ENCODE peak calls at places on chromosomes 12 and 14, in seven cellular contexts. One of them, this sample, is unnamed.
A peak's percentile ranks its signal among the peaks of the same experiment; 100 is the strongest.

GRCh38 chr12:131922772-131923171 is 6.3 kb upstream of the PUS1 start:
- DNase-seq in psoas muscle: no peak
- DNase-seq in Calu3: no peak
- DNase-seq in fibroblast of lung: no peak
- DNase-seq in body of pancreas: no peak
- DNase-seq in fibroblast of mammary gland: no peak
- DNase-seq in WTC11: no peak
- DNase-seq in this sample: no peak

GRCh38 chr12:113919791-113920190 is 46.3 kb downstream of the RBM19 start:
- DNase-seq in fibroblast of mammary gland: no peak
- DNase-seq in body of pancreas: no peak
- DNase-seq in fibroblast of lung: no peak
- DNase-seq in WTC11: no peak
- DNase-seq in psoas muscle: no peak
- DNase-seq in Calu3: no peak
- DNase-seq in this sample: no peak

GRCh38 chr12:69085852-69086251 is 152.9 kb upstream of the CPM start:
- DNase-seq in Calu3: no peak
- DNase-seq in body of pancreas: no peak
- DNase-seq in fibroblast of mammary gland: no peak
- DNase-seq in fibroblast of lung: no peak
- DNase-seq in psoas muscle: no peak
- DNase-seq in WTC11: no peak
- DNase-seq in this sample: no peak

GRCh38 chr14:101772770-101773169 is 11.3 kb downstream of the PPP2R5C start:
- DNase-seq in WTC11: no peak
- DNase-seq in Calu3: peak; percentile 41
- DNase-seq in fibroblast of lung: no peak
- DNase-seq in fibroblast of mammary gland: no peak
- DNase-seq in body of pancreas: peak; percentile 45
- DNase-seq in psoas muscle: no peak
- DNase-seq in this sample: no peak

GRCh38 chr14:105854600-105855245 is 328.3 kb downstream of the TMEM121 start:
- DNase-seq in fibroblast of lung: no peak
- DNase-seq in psoas muscle: no peak
- DNase-seq in WTC11: no peak
- DNase-seq in fibroblast of mammary gland: no peak
- DNase-seq in body of pancreas: no peak
- DNase-seq in Calu3: no peak
- DNase-seq in this sample: no peak

GRCh38 chr12:84502907-84503787 is 409.5 kb downstream of the SLC6A15 start:
- DNase-seq in fibroblast of mammary gland: peak; percentile 78
- DNase-seq in body of pancreas: peak; percentile 58
- DNase-seq in psoas muscle: no peak
- DNase-seq in WTC11: peak; percentile 71
- DNase-seq in fibroblast of lung: peak; percentile 39
- DNase-seq in Calu3: peak; percentile 63
- DNase-seq in this sample: no peak

GRCh38 chr14:69317392-69317755 is 57.4 kb downstream of the GALNT16 start:
- DNase-seq in body of pancreas: no peak
- DNase-seq in fibroblast of mammary gland: no peak
- DNase-seq in fibroblast of lung: no peak
- DNase-seq in psoas muscle: no peak
- DNase-seq in Calu3: no peak
- DNase-seq in WTC11: no peak
- DNase-seq in this sample: no peak

GRCh38 chr14:105478624-105479305 is 4.1 kb downstream of the CRIP2 start:
- DNase-seq in fibroblast of lung: no peak
- DNase-seq in Calu3: no peak
- DNase-seq in WTC11: no peak
- DNase-seq in fibroblast of mammary gland: no peak
- DNase-seq in psoas muscle: no peak
- DNase-seq in body of pancreas: no peak
- DNase-seq in this sample: no peak

GRCh38 chr14:64845878-64846277 is 33.8 kb downstream of the SPTB start:
- DNase-seq in fibroblast of lung: peak; percentile 89
- DNase-seq in Calu3: no peak
- DNase-seq in WTC11: no peak
- DNase-seq in fibroblast of mammary gland: peak; percentile 3
- DNase-seq in body of pancreas: no peak
- DNase-seq in psoas muscle: no peak
- DNase-seq in this sample: no peak

GRCh38 chr12:531951-532585 is 72.3 kb downstream of the B4GALNT3 start:
- DNase-seq in WTC11: no peak
- DNase-seq in Calu3: no peak
- DNase-seq in psoas muscle: no peak
- DNase-seq in fibroblast of mammary gland: no peak
- DNase-seq in body of pancreas: no peak
- DNase-seq in fibroblast of lung: peak; percentile 62
- DNase-seq in this sample: no peak

GRCh38 chr14:74302160-74302628 is 540 bp downstream of the ABCD4 start:
- DNase-seq in body of pancreas: no peak
- DNase-seq in fibroblast of mammary gland: peak; percentile 56
- DNase-seq in Calu3: peak; percentile 15
- DNase-seq in psoas muscle: no peak
- DNase-seq in WTC11: no peak
- DNase-seq in fibroblast of lung: peak; percentile 58
- DNase-seq in this sample: no peak

GRCh38 chr14:74308695-74309094 is 6.0 kb upstream of the ABCD4 start:
- DNase-seq in Calu3: no peak
- DNase-seq in psoas muscle: no peak
- DNase-seq in fibroblast of mammary gland: no peak
- DNase-seq in fibroblast of lung: no peak
- DNase-seq in body of pancreas: no peak
- DNase-seq in WTC11: no peak
- DNase-seq in this sample: no peak

GRCh38 chr14:74299061-74299545 is 3.6 kb downstream of the ABCD4 start:
- DNase-seq in Calu3: no peak
- DNase-seq in psoas muscle: no peak
- DNase-seq in fibroblast of mammary gland: peak; percentile 58
- DNase-seq in body of pancreas: no peak
- DNase-seq in fibroblast of lung: peak; percentile 70
- DNase-seq in WTC11: no peak
- DNase-seq in this sample: no peak

GRCh38 chr14:74301594-74302159 is 1.1 kb downstream of the ABCD4 start:
- DNase-seq in WTC11: no peak
- DNase-seq in fibroblast of mammary gland: no peak
- DNase-seq in Calu3: no peak
- DNase-seq in body of pancreas: no peak
- DNase-seq in fibroblast of lung: no peak
- DNase-seq in psoas muscle: no peak
- DNase-seq in this sample: no peak

GRCh38 chr14:74302634-74303569 is at the start of gene ABCD4:
- DNase-seq in Calu3: peak; percentile 97
- DNase-seq in WTC11: peak; percentile 99
- DNase-seq in body of pancreas: peak; percentile 93
- DNase-seq in psoas muscle: peak; percentile 96
- DNase-seq in fibroblast of mammary gland: peak; percentile 88
- DNase-seq in fibroblast of lung: peak; percentile 88
- DNase-seq in this sample: peak; percentile 84
- TF ChIP-seq CTCF in Calu3: no peak
- TF ChIP-seq CTCF in WTC11: no peak
- TF ChIP-seq CTCF in body of pancreas: peak; percentile 65
- TF ChIP-seq CTCF in psoas muscle: peak; percentile 34
- TF ChIP-seq CTCF in fibroblast of mammary gland: peak; percentile 30
- TF ChIP-seq CTCF in fibroblast of lung: peak; percentile 5
- TF ChIP-seq CTCF in this sample: no peak

GRCh38 chr12:106245767-106246166 is 2.1 kb downstream of the CKAP4 start:
- DNase-seq in fibroblast of lung: peak; percentile 78
- DNase-seq in WTC11: no peak
- DNase-seq in body of pancreas: peak; percentile 69
- DNase-seq in Calu3: peak; percentile 60
- DNase-seq in psoas muscle: peak; percentile 65
- DNase-seq in fibroblast of mammary gland: peak; percentile 81
- DNase-seq in this sample: no peak

GRCh38 chr12:106248849-106249371 is 1.1 kb upstream of the CKAP4 start:
- DNase-seq in fibroblast of mammary gland: peak; percentile 75
- DNase-seq in body of pancreas: no peak
- DNase-seq in WTC11: no peak
- DNase-seq in Calu3: no peak
- DNase-seq in psoas muscle: no peak
- DNase-seq in fibroblast of lung: peak; percentile 65
- DNase-seq in this sample: no peak

GRCh38 chr12:106248177-106248848 is 493 bp upstream of the CKAP4 start:
- DNase-seq in Calu3: peak; percentile 57
- DNase-seq in WTC11: peak; percentile 53
- DNase-seq in fibroblast of mammary gland: peak; percentile 82
- DNase-seq in psoas muscle: peak; percentile 75
- DNase-seq in body of pancreas: peak; percentile 64
- DNase-seq in fibroblast of lung: peak; percentile 76
- DNase-seq in this sample: peak; percentile 51

GRCh38 chr12:106247731-106248176 is at the start of gene CKAP4:
- DNase-seq in psoas muscle: peak; percentile 88
- DNase-seq in WTC11: peak; percentile 65
- DNase-seq in body of pancreas: peak; percentile 83
- DNase-seq in fibroblast of mammary gland: peak; percentile 69
- DNase-seq in fibroblast of lung: peak; percentile 85
- DNase-seq in Calu3: peak; percentile 84
- DNase-seq in this sample: peak; percentile 73

DNA sequence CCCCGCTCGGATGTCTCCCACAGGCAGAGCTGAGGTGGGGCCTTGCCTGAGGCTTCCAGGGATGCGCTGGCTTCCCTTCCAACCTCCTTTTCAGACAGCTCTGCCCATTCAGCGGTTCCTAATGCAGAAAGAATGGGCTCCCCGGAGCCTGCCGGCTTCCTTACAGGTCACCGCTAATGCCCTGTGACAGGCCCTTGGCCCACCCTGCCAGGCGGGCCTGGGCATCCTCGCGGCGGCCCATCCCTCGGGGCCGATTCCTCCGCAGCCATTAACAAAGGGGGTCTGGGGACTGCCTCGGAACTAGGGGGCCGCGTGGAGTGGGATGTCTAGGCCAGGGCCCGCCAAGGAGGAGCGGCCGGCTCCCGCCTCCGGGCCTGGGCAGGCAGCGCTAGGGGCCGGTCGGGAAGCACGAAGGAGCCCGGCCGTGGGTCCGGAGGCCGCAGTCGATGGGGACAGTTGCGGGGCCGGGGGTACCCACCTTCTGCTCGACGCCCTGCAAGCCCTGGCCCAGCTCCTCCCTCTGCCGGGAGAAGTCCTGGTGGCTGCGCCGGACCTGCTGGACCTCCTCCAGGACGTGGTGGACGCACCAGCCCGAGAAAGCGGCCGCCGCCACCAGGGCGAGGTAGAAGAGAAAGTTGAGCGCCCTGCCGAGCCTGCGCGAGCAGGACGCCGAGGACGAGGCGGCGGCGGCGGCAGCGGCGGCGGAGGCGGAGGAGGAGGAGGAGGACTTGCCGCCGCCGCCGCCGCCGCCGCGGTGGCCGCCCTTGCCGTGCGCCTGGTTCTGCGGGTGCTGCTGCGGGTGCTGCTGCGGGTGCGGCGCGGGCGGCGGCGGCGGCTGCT is 709 bp downstream of the CKAP4 start:
- DNase-seq in fibroblast of mammary gland: peak; percentile 56
- DNase-seq in psoas muscle: peak; percentile 90
- DNase-seq in body of pancreas: peak; percentile 77
- DNase-seq in Calu3: peak; percentile 64
- DNase-seq in fibroblast of lung: peak; percentile 66
- DNase-seq in WTC11: peak; percentile 49
- DNase-seq in this sample: peak; percentile 39
- TF ChIP-seq CTCF in fibroblast of mammary gland: no peak
- TF ChIP-seq CTCF in psoas muscle: peak; percentile 12
- TF ChIP-seq CTCF in body of pancreas: peak; percentile 23
- TF ChIP-seq CTCF in Calu3: no peak
- TF ChIP-seq CTCF in fibroblast of lung: no peak
- TF ChIP-seq CTCF in WTC11: no peak
- TF ChIP-seq CTCF in this sample: no peak

DNA sequence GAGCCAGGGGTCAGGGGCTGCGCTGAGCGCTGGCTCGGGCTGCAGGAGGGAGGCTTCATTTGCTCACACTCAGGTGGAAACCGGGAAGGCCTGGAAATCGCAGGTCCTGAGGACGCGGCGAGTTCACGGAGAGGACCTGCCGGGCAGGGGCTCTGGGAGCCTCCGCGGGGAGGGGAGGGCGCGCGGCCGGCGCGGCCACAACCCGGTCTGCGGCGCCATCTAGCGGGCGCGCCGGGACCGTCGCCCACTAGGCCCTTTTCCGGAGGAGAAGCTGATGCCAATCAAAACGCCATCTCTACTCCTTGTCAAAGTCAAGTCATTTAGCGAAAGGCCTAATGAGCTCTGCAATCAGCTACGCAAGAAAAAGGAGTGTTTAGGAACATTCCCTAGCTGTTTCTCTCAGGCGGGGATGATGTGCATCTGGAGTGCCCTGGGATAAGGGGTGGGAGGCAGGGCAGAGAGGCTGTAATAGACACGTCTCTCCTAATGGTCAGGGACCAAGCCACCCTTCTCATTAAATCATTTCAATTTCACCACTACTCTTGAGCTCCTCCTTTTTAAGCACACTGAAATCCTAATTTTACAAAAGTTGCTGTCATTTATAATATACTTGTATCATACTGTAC is 885.8 kb upstream of the TMEM132C start:
- DNase-seq in body of pancreas: peak; percentile 19
- DNase-seq in fibroblast of mammary gland: peak; percentile 23
- DNase-seq in fibroblast of lung: peak; percentile 34
- DNase-seq in WTC11: peak; percentile 64
- DNase-seq in Calu3: peak; percentile 72
- DNase-seq in psoas muscle: no peak
- DNase-seq in this sample: no peak
- TF ChIP-seq CTCF in body of pancreas: peak; percentile 79
- TF ChIP-seq CTCF in fibroblast of mammary gland: peak; percentile 45
- TF ChIP-seq CTCF in fibroblast of lung: peak; percentile 94
- TF ChIP-seq CTCF in WTC11: peak; percentile 70
- TF ChIP-seq CTCF in Calu3: peak; percentile 70
- TF ChIP-seq CTCF in psoas muscle: peak; percentile 47
- TF ChIP-seq CTCF in this sample: no peak

GRCh38 chr14:74504874-74505617 is 11.5 kb downstream of the ISCA2 start:
- DNase-seq in psoas muscle: no peak
- DNase-seq in Calu3: no peak
- DNase-seq in fibroblast of lung: no peak
- DNase-seq in WTC11: no peak
- DNase-seq in fibroblast of mammary gland: no peak
- DNase-seq in body of pancreas: no peak
- DNase-seq in this sample: no peak
- TF ChIP-seq CTCF in psoas muscle: no peak
- TF ChIP-seq CTCF in Calu3: no peak
- TF ChIP-seq CTCF in fibroblast of lung: no peak
- TF ChIP-seq CTCF in WTC11: no peak
- TF ChIP-seq CTCF in fibroblast of mammary gland: no peak
- TF ChIP-seq CTCF in body of pancreas: no peak
- TF ChIP-seq CTCF in this sample: no peak

GRCh38 chr14:31084385-31084784 is 58.2 kb upstream of the STRN3 start:
- DNase-seq in fibroblast of mammary gland: no peak
- DNase-seq in fibroblast of lung: no peak
- DNase-seq in psoas muscle: peak; percentile 70
- DNase-seq in WTC11: no peak
- DNase-seq in Calu3: no peak
- DNase-seq in body of pancreas: no peak
- DNase-seq in this sample: peak; percentile 33
- TF ChIP-seq CTCF in fibroblast of mammary gland: no peak
- TF ChIP-seq CTCF in fibroblast of lung: no peak
- TF ChIP-seq CTCF in psoas muscle: no peak
- TF ChIP-seq CTCF in WTC11: no peak
- TF ChIP-seq CTCF in Calu3: no peak
- TF ChIP-seq CTCF in body of pancreas: no peak
- TF ChIP-seq CTCF in this sample: no peak

DNA sequence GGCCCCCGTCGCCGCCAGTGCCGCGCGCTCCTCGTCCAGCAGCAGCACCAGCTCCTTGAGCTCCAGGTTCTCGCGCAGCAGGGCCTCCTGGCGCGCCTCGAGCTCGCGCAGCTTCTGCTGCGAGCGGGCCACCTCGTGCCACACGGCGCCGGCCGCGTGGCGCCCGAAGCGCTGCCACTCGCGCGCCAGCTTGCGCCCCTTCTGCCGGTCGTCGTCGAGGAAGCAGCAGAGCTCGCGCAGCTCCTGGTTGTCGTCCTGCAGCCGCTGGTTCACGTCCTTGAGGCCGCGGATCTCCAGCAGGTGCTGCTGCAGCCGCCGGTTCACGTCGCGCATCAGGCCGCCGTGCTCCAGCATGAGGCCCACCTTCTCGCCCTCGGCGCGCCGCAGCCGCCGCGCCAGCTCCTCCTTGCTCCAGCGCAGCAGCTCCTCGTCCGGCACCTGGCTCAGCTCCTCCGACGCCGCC is 505 bp downstream of the CCDC85C start:
- DNase-seq in body of pancreas: peak; percentile 58
- DNase-seq in fibroblast of lung: peak; percentile 68
- DNase-seq in psoas muscle: no peak
- DNase-seq in WTC11: peak; percentile 58
- DNase-seq in Calu3: peak; percentile 52
- DNase-seq in fibroblast of mammary gland: peak; percentile 17
- DNase-seq in this sample: peak; percentile 54
- TF ChIP-seq CTCF in body of pancreas: no peak
- TF ChIP-seq CTCF in fibroblast of lung: no peak
- TF ChIP-seq CTCF in psoas muscle: no peak
- TF ChIP-seq CTCF in WTC11: no peak
- TF ChIP-seq CTCF in Calu3: no peak
- TF ChIP-seq CTCF in fibroblast of mammary gland: no peak
- TF ChIP-seq CTCF in this sample: no peak